ENCODE peak calls at places on chromosomes 16 and 17, in ten cellular contexts. L is GM23338, P is endodermal cell, F is lung, M is neuronal stem cell, V is ovary, R is stomach, K is uterus, Z is fibroblast of lung, A is body of pancreas. N is an unnamed sample. For H3K4me1, the result is how much of the 10 kb centered on the place peaks cover.

GRCh38 chr16:4488486-4488967 is 12.3 kb downstream of the HMOX2 start:
- DNase-seq in L (no peak), P (no peak), F (no peak), M (no peak), V (no peak), R (no peak), K (no peak), Z (peak), A (no peak), N (no peak)

GRCh38 chr17:49508061-49508865 is 13.2 kb downstream of the NGFR start:
- DNase-seq in L (peak), P (peak), F (no peak), M (peak), V (no peak), R (no peak), K (no peak), Z (no peak), A (no peak), N (no peak)

GRCh38 chr16:1175566-1176279 is 22.8 kb downstream of the CACNA1H start:
- DNase-seq in L (no peak), P (no peak), F (no peak), M (no peak), V (no peak), R (no peak), K (no peak), Z (peak), A (no peak), N (no peak)

GRCh38 chr16:7090628-7091115 is 242.0 kb upstream of the RBFOX1 start:
- DNase-seq in L (no peak), P (peak), F (no peak), M (peak), V (no peak), R (no peak), K (no peak), Z (no peak), A (no peak), N (no peak)

GRCh38 chr17:50310455-50311111 is 35.3 kb upstream of the XYLT2 start:
- DNase-seq in L (no peak), P (peak), F (no peak), M (no peak), V (no peak), R (no peak), K (no peak), Z (no peak), A (no peak), N (no peak)

GRCh38 chr16:31347445-31347844 is 7.5 kb upstream of the ITGAX start:
- DNase-seq in L (no peak), P (no peak), F (no peak), M (no peak), V (no peak), R (no peak), K (no peak), Z (no peak), A (no peak), N (no peak)

GRCh38 chr17:29699283-29699682 is 76.6 kb upstream of the CORO6 start:
- DNase-seq in L (no peak), P (no peak), F (no peak), M (no peak), V (no peak), R (no peak), K (no peak), Z (no peak), A (no peak), N (no peak)

GRCh38 chr16:87723224-87723619 is 42.6 kb downstream of the KLHDC4 start:
- DNase-seq in L (no peak), P (no peak), F (peak), M (no peak), V (no peak), R (peak), K (no peak), Z (peak), A (no peak), N (peak)

GRCh38 chr16:12323007-12323699 is 346.6 kb downstream of the SNX29 start:
- DNase-seq in L (no peak), P (no peak), F (no peak), M (no peak), V (no peak), R (no peak), K (no peak), Z (no peak), A (no peak), N (no peak)

GRCh38 chr17:69812240-69812837 is 262.7 kb upstream of the KCNJ16 start:
- DNase-seq in L (no peak), P (no peak), F (no peak), M (no peak), V (no peak), R (no peak), K (no peak), Z (peak), A (no peak), N (no peak)

GRCh38 chr16:58462997-58463891 is 36.7 kb upstream of the NDRG4 start:
- DNase-seq in L (peak), P (peak), F (no peak), M (peak), V (no peak), R (no peak), K (no peak), Z (no peak), A (no peak), N (peak)

GRCh38 chr16:70660672-70661350 is 14.5 kb downstream of the IL34 start:
- DNase-seq in L (peak), P (peak), F (no peak), M (no peak), V (peak), R (no peak), K (no peak), Z (no peak), A (no peak), N (no peak)

GRCh38 chr17:5897320-5897911 is 172.8 kb upstream of the WSCD1 start:
- DNase-seq in L (peak), P (peak), F (no peak), M (peak), V (no peak), R (no peak), K (no peak), Z (peak), A (no peak), N (no peak)

GRCh38 chr16:11032000-11032921 is 87.9 kb downstream of the CLEC16A start:
- DNase-seq in L (no peak), P (peak), F (no peak), M (no peak), V (no peak), R (peak), K (no peak), Z (peak), A (no peak), N (no peak)

GRCh38 chr17:69597898-69598692 is 183.6 kb downstream of the MAP2K6 start:
- DNase-seq in L (no peak), P (no peak), F (no peak), M (no peak), V (no peak), R (no peak), K (no peak), Z (peak), A (no peak), N (no peak)

GRCh38 chr16:49183911-49184310 is 97.7 kb downstream of the CBLN1 start:
- DNase-seq in L (peak), P (peak), F (no peak), M (peak), V (no peak), R (no peak), K (no peak), Z (no peak), A (no peak), N (no peak)

GRCh38 chr16:26802440-26802839 is 264.3 kb upstream of the C16orf82 start:
- DNase-seq in L (no peak), P (no peak), F (no peak), M (no peak), V (no peak), R (no peak), K (no peak), Z (no peak), A (no peak), N (no peak)

GRCh38 chr16:1613728-1614225 is 1.6 kb downstream of the CRAMP1 start:
- DNase-seq in L (no peak), P (peak), F (no peak), M (peak), V (peak), R (peak), K (peak), Z (no peak), A (peak), N (no peak)

GRCh38 chr16:80948886-80949502 is 57.7 kb downstream of the CMC2 start:
- DNase-seq in L (peak), P (peak), F (no peak), M (peak), V (no peak), R (no peak), K (no peak), Z (no peak), A (peak), N (peak)

GRCh38 chr17:79617740-79618382 is 7.0 kb upstream of the RBFOX3 start:
- DNase-seq in L (no peak), P (peak), F (no peak), M (no peak), V (no peak), R (no peak), K (no peak), Z (no peak), A (no peak), N (peak)

GRCh38 chr16:75238853-75239371 is 12.5 kb downstream of the BCAR1 start:
- DNase-seq in L (no peak), P (no peak), F (no peak), M (no peak), V (no peak), R (no peak), K (no peak), Z (no peak), A (no peak), N (no peak)

GRCh38 chr16:75238132-75238852 is 13.1 kb downstream of the BCAR1 start:
- DNase-seq in L (no peak), P (no peak), F (no peak), M (no peak), V (peak), R (peak), K (peak), Z (peak), A (no peak), N (peak)

GRCh38 chr16:75237398-75238131 is 13.9 kb downstream of the BCAR1 start:
- DNase-seq in L (no peak), P (no peak), F (no peak), M (no peak), V (no peak), R (no peak), K (peak), Z (no peak), A (no peak), N (peak)

GRCh38 chr16:75241412-75241811 is 10.0 kb downstream of the BCAR1 start:
- DNase-seq in L (no peak), P (no peak), F (no peak), M (no peak), V (peak), R (no peak), K (no peak), Z (no peak), A (no peak), N (peak)

DNA sequence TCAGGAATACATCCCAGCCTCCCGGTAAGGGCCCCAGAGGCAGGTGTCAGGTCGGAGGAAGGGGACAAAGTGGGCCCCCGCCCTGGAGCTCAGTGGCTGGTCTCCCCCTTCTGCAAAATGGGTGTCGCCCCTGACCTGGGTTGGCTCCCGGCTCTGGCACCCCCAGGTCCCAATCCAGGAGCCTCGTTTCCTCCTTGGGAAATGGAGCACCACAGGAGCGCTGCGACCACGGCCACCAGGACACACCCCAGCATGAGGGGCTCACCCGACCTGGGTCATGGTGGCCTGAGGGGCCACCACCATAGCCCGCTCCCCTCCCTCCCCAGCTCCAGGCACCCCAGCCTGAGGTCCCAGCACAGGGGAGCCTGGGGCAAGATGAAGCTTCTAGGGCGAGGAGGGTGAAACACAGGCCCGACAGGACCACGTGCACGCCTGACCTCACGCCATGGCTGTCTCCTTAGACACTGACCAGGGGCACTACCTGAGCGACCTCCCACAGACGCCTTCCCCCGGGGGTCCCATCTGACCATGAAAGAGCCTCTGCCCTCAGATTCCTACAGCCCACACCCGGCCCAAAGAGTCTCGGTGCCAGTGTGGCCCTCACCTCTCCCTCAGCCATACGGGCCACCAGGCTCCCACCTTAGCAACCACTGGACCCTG is 11.8 kb downstream of the BCAR1 start:
- DNase-seq in L (no peak), P (no peak), F (no peak), M (no peak), V (peak), R (no peak), K (peak), Z (no peak), A (no peak), N (peak)
- H3K27ac ChIP-seq in L (peak), P (peak), F (peak), M (no peak), V (peak), R (peak), K (peak), Z (peak), A (peak), N (peak)

GRCh38 chr17:17822189-17822978 is 14.4 kb downstream of the SREBF1 start:
- DNase-seq in L (no peak), P (no peak), F (peak), M (no peak), V (peak), R (peak), K (peak), Z (peak), A (peak), N (peak)
- H3K4me1 ChIP-seq in L (under half), P (under half), F (under half), M (half or more), V (under half), R (half or more), K (under half), Z (half or more), A (half or more), N (half or more)

DNA sequence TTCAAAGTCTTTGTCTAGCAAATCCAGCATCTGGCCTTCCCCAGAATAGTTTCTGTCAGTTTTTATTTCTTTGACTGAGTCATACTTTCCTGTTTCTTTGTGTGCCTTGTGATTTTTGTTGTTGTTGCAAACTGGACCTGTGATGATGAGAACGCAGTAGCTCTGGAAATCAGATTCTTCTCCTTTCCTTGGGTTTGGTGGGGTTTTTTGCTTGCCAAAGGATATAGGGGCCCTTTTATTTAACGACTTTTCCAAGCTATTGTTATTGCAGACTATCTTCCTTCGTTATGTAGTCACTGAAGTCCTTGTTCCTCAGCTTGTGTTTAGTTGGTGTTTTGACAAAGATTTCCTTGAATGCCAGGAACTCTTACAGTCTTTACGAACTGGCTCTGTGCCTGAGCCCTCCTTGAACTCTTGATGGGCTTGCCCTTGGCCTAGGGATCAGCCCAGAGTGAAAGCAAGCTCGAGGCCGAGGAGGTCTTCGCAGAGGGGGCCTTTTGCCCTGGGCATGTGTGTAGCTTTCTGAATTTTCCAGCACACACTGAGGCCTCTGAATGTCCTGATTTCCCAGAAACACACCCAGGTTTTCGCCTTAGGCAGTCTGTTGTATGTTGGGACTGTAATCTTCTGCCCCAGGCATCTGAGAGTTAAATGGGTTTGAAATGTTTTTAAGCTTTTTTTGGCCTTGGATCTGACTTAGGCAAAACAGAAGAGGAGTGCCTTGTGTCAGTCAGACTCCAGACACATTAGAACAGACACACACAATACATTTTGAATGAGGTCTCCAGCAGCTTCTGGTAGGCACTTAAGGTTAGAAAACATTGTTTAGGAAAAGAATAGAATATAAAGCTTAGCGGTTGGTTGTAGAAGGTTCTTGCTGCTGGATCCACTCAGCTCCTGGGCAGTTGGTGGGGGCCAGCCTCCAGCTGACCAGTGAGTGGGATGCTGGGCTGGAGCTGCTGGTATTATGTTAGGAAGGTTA is 17.0 kb downstream of the FOXK2 start:
- DNase-seq in L (no peak), P (peak), F (peak), M (no peak), V (peak), R (peak), K (peak), Z (peak), A (no peak), N (peak)
- H3K27ac ChIP-seq in L (peak), P (peak), F (peak), M (no peak), V (peak), R (peak), K (peak), Z (peak), A (peak), N (peak)

GRCh38 chr17:21396237-21396636 is 20.1 kb downstream of the KCNJ12 start:
- DNase-seq in L (no peak), P (no peak), F (no peak), M (no peak), V (no peak), R (no peak), K (no peak), Z (no peak), A (no peak), N (no peak)

GRCh38 chr17:21395764-21396163 is 19.6 kb downstream of the KCNJ12 start:
- DNase-seq in L (no peak), P (no peak), F (no peak), M (no peak), V (no peak), R (no peak), K (no peak), Z (no peak), A (no peak), N (no peak)

GRCh38 chr17:21394265-21394664 is 18.1 kb downstream of the KCNJ12 start:
- DNase-seq in L (no peak), P (no peak), F (no peak), M (no peak), V (no peak), R (no peak), K (no peak), Z (peak), A (no peak), N (no peak)

GRCh38 chr17:21399476-21400203 is 23.5 kb downstream of the KCNJ12 start:
- DNase-seq in L (no peak), P (no peak), F (no peak), M (no peak), V (no peak), R (no peak), K (no peak), Z (no peak), A (no peak), N (no peak)

GRCh38 chr17:21397341-21398050 is 21.3 kb downstream of the KCNJ12 start:
- DNase-seq in L (no peak), P (no peak), F (no peak), M (no peak), V (no peak), R (no peak), K (peak), Z (peak), A (no peak), N (no peak)
- H3K4me1 ChIP-seq in L (under half), P (under half), F (under half), M (under half), V (under half), R (under half), K (under half), Z (under half), A (under half), N (under half)